ENCODE peak calls at places on chromosomes 12 and 14, in ten cellular contexts. R is lower lobe of right lung; W is suprapubic skin; K is effector memory CD4-positive, alpha-beta T cell; C is CD8-positive, alpha-beta T cell; M is CD4-positive, alpha-beta memory T cell; Y is tibial artery; Z is esophagus muscularis mucosa; H is mammary epithelial cell; X is right atrium auricular region. Q is an unnamed sample. For H3K4me1 and H3K9me3, the result is how much of the 10 kb centered on the place peaks cover.

GRCh38 chr14:91873476-91874265 is 6.3 kb upstream of the TC2N start:
- DNase-seq in C (peak), H (peak), Z (no peak), K (peak), M (peak), X (no peak), R (no peak), W (no peak), Y (no peak), Q (no peak)

GRCh38 chr14:21070610-21071224 is 613 bp downstream of the ARHGEF40 start:
- DNase-seq in C (no peak), M (no peak), Y (peak), X (no peak), H (no peak), Z (no peak), R (no peak), K (no peak), W (peak), Q (no peak)

GRCh38 chr14:96303981-96304380 is 48.0 kb downstream of the BDKRB1 start:
- DNase-seq in H (no peak), K (no peak), C (no peak), Z (no peak), M (no peak), W (no peak), X (no peak), R (no peak), Y (no peak), Q (no peak)

GRCh38 chr12:46459111-46459510 is 86.5 kb upstream of the SLC38A2 start:
- DNase-seq in C (no peak), Z (no peak), K (no peak), R (no peak), H (peak), X (no peak), W (no peak), Y (no peak), M (no peak), Q (no peak)

GRCh38 chr14:61337893-61338292 is 16.5 kb downstream of the PRKCH start:
- DNase-seq in H (no peak), R (no peak), W (no peak), Z (no peak), M (peak), C (peak), K (peak), X (no peak), Y (no peak), Q (no peak)

GRCh38 chr12:17802657-17803641 is 287.0 kb downstream of the RERGL start:
- DNase-seq in M (no peak), W (no peak), Z (no peak), R (no peak), X (no peak), K (no peak), H (no peak), C (no peak), Y (no peak), Q (no peak)

GRCh38 chr12:116393859-116394650 is 116.6 kb upstream of the MED13L start:
- DNase-seq in C (no peak), R (no peak), M (no peak), K (no peak), X (no peak), W (no peak), H (no peak), Z (no peak), Y (no peak), Q (no peak)

GRCh38 chr14:77106666-77107065 is 8.6 kb downstream of the CIPC start:
- DNase-seq in Z (no peak), Y (no peak), X (no peak), R (no peak), K (no peak), H (no peak), C (no peak), M (no peak), W (no peak), Q (no peak)

GRCh38 chr14:56118611-56119181 is 485 bp downstream of the PELI2 start:
- DNase-seq in M (peak), X (no peak), W (no peak), Z (no peak), Y (peak), C (no peak), R (peak), H (no peak), K (no peak), Q (peak)

GRCh38 chr14:52146504-52146903 is 77.6 kb upstream of the NID2 start:
- DNase-seq in K (no peak), H (no peak), Z (no peak), C (no peak), Y (no peak), M (no peak), W (no peak), R (no peak), X (no peak), Q (no peak)

GRCh38 chr12:100043657-100044056 is 58.9 kb upstream of the ANKS1B start:
- DNase-seq in R (no peak), K (no peak), W (no peak), Z (no peak), H (peak), Y (no peak), C (no peak), X (no peak), M (no peak), Q (no peak)

GRCh38 chr12:129873458-129873857 is 30.4 kb downstream of the TMEM132D start:
- DNase-seq in Y (no peak), M (no peak), X (no peak), R (no peak), W (no peak), H (no peak), K (no peak), C (no peak), Z (peak), Q (no peak)

GRCh38 chr14:94135476-94135875 is 6.1 kb upstream of the IFI27L2 start:
- DNase-seq in Z (no peak), H (no peak), C (no peak), M (no peak), Y (no peak), X (peak), R (no peak), K (no peak), W (no peak), Q (no peak)

GRCh38 chr14:64910847-64911495 is 3.3 kb upstream of the CHURC1 start:
- DNase-seq in Y (no peak), W (no peak), M (no peak), H (no peak), K (no peak), X (no peak), Z (no peak), C (no peak), R (no peak), Q (no peak)

GRCh38 chr12:129629901-129630300 is 273.9 kb downstream of the TMEM132D start:
- DNase-seq in Y (no peak), X (no peak), K (no peak), H (no peak), Z (no peak), M (no peak), W (no peak), C (no peak), R (no peak), Q (no peak)

GRCh38 chr12:22529281-22530060 is 14.9 kb downstream of the C2CD5 start:
- DNase-seq in Y (no peak), K (no peak), W (no peak), H (peak), M (no peak), C (no peak), Z (no peak), R (no peak), X (no peak), Q (no peak)

GRCh38 chr14:21874167-21874566 is 200.5 kb upstream of the OR4E1 start:
- DNase-seq in W (no peak), C (no peak), Y (no peak), X (no peak), M (no peak), H (no peak), K (no peak), R (no peak), Z (no peak), Q (no peak)

GRCh38 chr14:94342334-94342934 is 19.3 kb upstream of the SERPINA6 start:
- DNase-seq in H (peak), R (peak), X (peak), Y (peak), C (no peak), W (peak), K (no peak), Z (peak), M (peak), Q (no peak)

GRCh38 chr12:91542048-91542447 is 359.4 kb upstream of the DCN start:
- DNase-seq in H (no peak), Y (no peak), K (no peak), M (no peak), X (no peak), Z (no peak), R (no peak), W (no peak), C (no peak), Q (no peak)

GRCh38 chr12:52360106-52360662 is 7.1 kb downstream of the KRT85 start:
- DNase-seq in X (no peak), W (peak), Z (no peak), M (no peak), R (no peak), K (no peak), Y (peak), H (no peak), C (no peak), Q (no peak)

GRCh38 chr12:94263905-94264655 is 115.7 kb downstream of the PLXNC1 start:
- DNase-seq in R (peak), M (no peak), Y (no peak), K (no peak), X (no peak), H (no peak), Z (no peak), C (no peak), W (no peak), Q (peak)

GRCh38 chr12:51368640-51369517 is 22.3 kb downstream of the GALNT6 start:
- DNase-seq in R (peak), K (peak), C (peak), H (peak), Y (no peak), M (peak), X (no peak), W (peak), Z (no peak), Q (peak)

GRCh38 chr14:61542848-61543790 is 152.2 kb upstream of the HIF1A start:
- DNase-seq in W (no peak), C (no peak), K (no peak), R (no peak), H (no peak), Y (peak), Z (no peak), X (no peak), M (no peak), Q (no peak)

GRCh38 chr12:53102883-53103807 is at the start of gene SOAT2:
- DNase-seq in Z (no peak), W (peak), X (no peak), C (peak), R (no peak), M (peak), K (peak), Y (no peak), H (no peak), Q (no peak)

GRCh38 chr12:108099085-108099484 is 30.0 kb upstream of the WSCD2 start:
- DNase-seq in H (no peak), W (no peak), M (no peak), X (no peak), C (no peak), K (no peak), Y (no peak), Z (no peak), R (no peak), Q (no peak)

GRCh38 chr12:110354172-110354780 is 49.2 kb downstream of the ANAPC7 start:
- DNase-seq in Z (no peak), C (no peak), M (no peak), Y (no peak), X (no peak), K (no peak), R (no peak), W (no peak), H (no peak), Q (no peak)

GRCh38 chr12:100106861-100107260 is 35.8 kb downstream of the BLTP3B start:
- DNase-seq in K (no peak), R (no peak), Y (no peak), W (no peak), H (no peak), Z (no peak), M (no peak), C (no peak), X (no peak), Q (no peak)

GRCh38 chr12:11731455-11731854 is 82.0 kb downstream of the ETV6 start:
- DNase-seq in K (no peak), Z (no peak), R (no peak), Y (no peak), M (no peak), X (no peak), C (no peak), W (no peak), H (peak), Q (no peak)
- H3K27ac ChIP-seq in K (peak), Z (peak), R (peak), Y (peak), M (peak), X (no peak), C (no peak), W (peak), H (peak), Q (peak)

GRCh38 chr12:1539135-1539534 is 55.2 kb downstream of the FBXL14 start:
- DNase-seq in C (no peak), Z (no peak), X (no peak), H (no peak), W (no peak), R (no peak), M (no peak), K (no peak), Y (no peak), Q (no peak)
- H3K4me1 ChIP-seq in C (under half), Z (under half), X (under half), H (under half), W (under half), R (under half), M (under half), K (under half), Y (under half), Q (under half)

DNA sequence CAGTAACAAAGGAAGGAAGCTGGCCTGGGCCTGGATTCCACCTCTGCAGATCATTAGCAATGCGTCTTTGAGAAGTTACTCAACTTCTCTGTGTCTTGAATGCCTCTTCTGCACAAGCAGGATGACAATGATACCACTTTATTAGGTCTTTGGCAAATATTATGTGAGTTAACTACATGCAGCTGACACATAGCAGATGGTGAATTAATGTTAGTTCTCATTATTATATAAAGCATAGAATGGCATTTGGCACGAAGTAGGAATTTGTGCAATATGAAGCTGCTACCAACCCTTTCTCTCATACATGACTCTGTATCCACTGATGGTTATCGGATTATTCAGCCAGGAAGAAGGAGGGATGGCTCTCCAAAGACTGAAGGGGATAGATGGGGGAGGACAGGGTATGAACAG is 1272.8 kb downstream of the AACS start:
- DNase-seq in W (no peak), H (no peak), M (no peak), C (no peak), Y (no peak), Z (no peak), K (no peak), R (no peak), X (no peak), Q (no peak)
- H3K9me3 ChIP-seq in W (under half), H (under half), M (under half), C (under half), Y (under half), Z (under half), K (under half), R (under half), X (under half), Q (under half)

GRCh38 chr14:93089501-93090269 is 26.0 kb downstream of the ITPK1 start:
- DNase-seq in M (no peak), Y (no peak), C (no peak), H (no peak), W (no peak), Z (no peak), K (no peak), X (no peak), R (no peak), Q (no peak)
- H3K27ac ChIP-seq in M (no peak), Y (no peak), C (no peak), H (no peak), W (no peak), Z (peak), K (no peak), X (peak), R (no peak), Q (no peak)

GRCh38 chr14:85528080-85528881 is 1.7 kb upstream of the FLRT2 start:
- DNase-seq in K (no peak), M (no peak), X (peak), W (no peak), Y (peak), H (peak), Z (no peak), R (no peak), C (no peak), Q (no peak)
- H3K4me1 ChIP-seq in K (under half), M (under half), X (under half), W (under half), Y (half or more), H (under half), Z (under half), R (under half), C (under half), Q (under half)

DNA sequence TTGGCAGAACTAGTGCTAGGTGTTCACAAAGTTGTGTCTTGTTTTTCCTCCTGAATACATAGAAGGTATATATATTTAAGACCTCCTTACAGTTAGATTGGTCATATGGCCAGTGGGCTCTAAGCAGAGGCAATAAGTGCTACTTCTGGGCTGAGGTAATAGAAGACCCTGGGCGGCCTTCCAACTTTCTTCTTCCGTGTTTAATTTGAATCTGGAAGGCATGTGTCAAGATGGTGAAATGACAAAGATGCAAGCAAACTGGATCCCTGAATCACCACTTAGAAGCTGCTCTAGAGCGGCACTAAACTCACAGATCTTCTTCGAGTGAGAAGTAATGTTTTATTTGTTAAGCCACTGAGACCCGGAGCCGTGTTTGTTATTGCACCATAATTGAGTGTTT is 201.0 kb upstream of the GZMB start:
- DNase-seq in C (no peak), H (no peak), Y (no peak), W (no peak), K (no peak), Z (no peak), R (no peak), X (no peak), M (no peak), Q (no peak)
- H3K9me3 ChIP-seq in C (under half), H (under half), Y (under half), W (under half), K (under half), Z (under half), R (under half), X (under half), M (under half), Q (under half)

GRCh38 chr14:35632276-35633071 is 98.5 kb downstream of the INSM2 start:
- DNase-seq in M (no peak), X (no peak), R (no peak), Z (no peak), C (no peak), Y (no peak), K (no peak), H (peak), W (no peak), Q (no peak)
- H3K27ac ChIP-seq in M (no peak), X (no peak), R (no peak), Z (no peak), C (no peak), Y (no peak), K (no peak), H (no peak), W (no peak), Q (no peak)

GRCh38 chr12:125092872-125093680 is 27.8 kb downstream of the AACS start:
- DNase-seq in W (no peak), M (no peak), C (no peak), H (peak), X (peak), R (no peak), Z (no peak), Y (no peak), K (no peak), Q (no peak)
- H3K4me1 ChIP-seq in W (under half), M (under half), C (under half), H (under half), X (under half), R (under half), Z (under half), Y (under half), K (under half), Q (under half)

DNA sequence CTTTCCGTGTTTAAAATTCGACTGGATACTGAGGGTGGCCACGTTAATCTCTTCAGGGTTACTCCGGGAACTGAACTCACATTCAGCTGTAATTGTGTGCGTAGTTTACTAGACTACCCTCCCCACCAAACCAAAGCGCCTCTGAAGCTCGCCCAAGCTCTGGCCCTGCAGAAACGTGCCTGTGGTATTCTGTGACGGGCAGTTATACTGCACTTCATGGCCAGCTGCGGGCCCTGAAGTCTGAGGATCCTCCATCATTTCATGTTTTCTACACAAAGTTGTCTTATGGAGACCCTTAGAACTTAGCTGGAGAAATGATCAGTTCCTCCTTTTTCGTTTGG is 688 bp downstream of the ZNF26 start:
- DNase-seq in H (peak), R (no peak), C (no peak), Z (no peak), M (no peak), X (no peak), Y (no peak), K (no peak), W (no peak), Q (no peak)
- H3K9me3 ChIP-seq in H (under half), R (under half), C (under half), Z (under half), M (under half), X (under half), Y (under half), K (under half), W (under half), Q (under half)

DNA sequence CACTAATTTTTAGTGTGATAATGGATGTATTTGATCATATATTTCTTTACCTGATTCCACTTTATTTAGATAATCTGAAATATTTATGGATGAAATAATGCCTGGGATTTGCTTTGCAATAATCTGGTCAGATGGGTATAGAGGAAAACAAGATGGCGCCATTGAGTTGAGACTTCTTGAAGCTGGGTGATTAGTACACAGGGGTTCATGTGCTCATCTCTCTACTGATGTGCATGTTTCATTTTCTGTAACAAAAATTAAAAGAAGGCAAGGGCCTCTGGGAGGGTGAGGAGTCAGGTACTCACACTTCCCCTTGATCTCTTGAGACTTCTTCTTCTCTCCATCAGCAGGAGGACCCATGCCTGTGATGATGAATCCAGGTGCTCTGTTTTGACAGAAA is 61.8 kb downstream of the GCH1 start:
- DNase-seq in R (no peak), C (no peak), M (no peak), Z (no peak), Y (no peak), H (no peak), K (no peak), W (no peak), X (no peak), Q (no peak)
- H3K27ac ChIP-seq in R (no peak), C (no peak), M (no peak), Z (no peak), Y (peak), H (no peak), K (no peak), W (no peak), X (no peak), Q (no peak)